ENCODE peak calls at places on chromosomes 2 and 18, in seven cellular contexts. One of them, this sample, is unnamed.
A peak's percentile ranks its signal among the peaks of the same experiment; 100 is the strongest.

GRCh38 chr2:232299084-232299483 is 79.5 kb upstream of the ALPP start:
- DNase-seq in breast epithelium: no peak
- DNase-seq in ovary: no peak
- DNase-seq in IMR-90: no peak
- DNase-seq in body of pancreas: no peak
- DNase-seq in uterus: no peak
- DNase-seq in HCT116: no peak
- DNase-seq in this sample: no peak

GRCh38 chr2:229084467-229084866 is 186.6 kb downstream of the PID1 start:
- DNase-seq in breast epithelium: no peak
- DNase-seq in ovary: no peak
- DNase-seq in IMR-90: no peak
- DNase-seq in body of pancreas: no peak
- DNase-seq in uterus: no peak
- DNase-seq in HCT116: no peak
- DNase-seq in this sample: no peak

GRCh38 chr2:231113489-231113888 is 11.4 kb downstream of the HTR2B start:
- DNase-seq in breast epithelium: no peak
- DNase-seq in ovary: no peak
- DNase-seq in IMR-90: no peak
- DNase-seq in body of pancreas: no peak
- DNase-seq in uterus: no peak
- DNase-seq in HCT116: no peak
- DNase-seq in this sample: no peak

GRCh38 chr18:59056706-59057492 is 82.8 kb upstream of the SEC11C start:
- DNase-seq in breast epithelium: peak; percentile 80
- DNase-seq in ovary: peak; percentile 63
- DNase-seq in IMR-90: peak; percentile 68
- DNase-seq in body of pancreas: peak; percentile 37
- DNase-seq in uterus: peak; percentile 62
- DNase-seq in HCT116: peak; percentile 51
- DNase-seq in this sample: peak; percentile 64

GRCh38 chr2:205934443-205934842 is 151.5 kb downstream of the INO80D start:
- DNase-seq in breast epithelium: no peak
- DNase-seq in ovary: no peak
- DNase-seq in IMR-90: no peak
- DNase-seq in body of pancreas: no peak
- DNase-seq in uterus: no peak
- DNase-seq in HCT116: peak; percentile 19
- DNase-seq in this sample: no peak

GRCh38 chr2:170005702-170006101 is 172.2 kb upstream of the MYO3B start:
- DNase-seq in breast epithelium: no peak
- DNase-seq in ovary: no peak
- DNase-seq in IMR-90: no peak
- DNase-seq in body of pancreas: no peak
- DNase-seq in uterus: no peak
- DNase-seq in HCT116: no peak
- DNase-seq in this sample: no peak

GRCh38 chr2:765369-765768 is 88.2 kb upstream of the TMEM18 start:
- DNase-seq in breast epithelium: no peak
- DNase-seq in ovary: no peak
- DNase-seq in IMR-90: no peak
- DNase-seq in body of pancreas: no peak
- DNase-seq in uterus: no peak
- DNase-seq in HCT116: no peak
- DNase-seq in this sample: no peak

GRCh38 chr18:70671889-70672551 is 383.2 kb downstream of the SOCS6 start:
- DNase-seq in breast epithelium: no peak
- DNase-seq in ovary: no peak
- DNase-seq in IMR-90: no peak
- DNase-seq in body of pancreas: no peak
- DNase-seq in uterus: no peak
- DNase-seq in HCT116: no peak
- DNase-seq in this sample: no peak

GRCh38 chr2:156826342-156826933 is 390.3 kb downstream of the GPD2 start:
- DNase-seq in breast epithelium: no peak
- DNase-seq in ovary: peak; percentile 20
- DNase-seq in IMR-90: peak; percentile 82
- DNase-seq in body of pancreas: peak; percentile 13
- DNase-seq in uterus: no peak
- DNase-seq in HCT116: no peak
- DNase-seq in this sample: no peak

GRCh38 chr2:238019962-238020361 is 40.8 kb upstream of the SCLY start:
- DNase-seq in breast epithelium: no peak
- DNase-seq in ovary: no peak
- DNase-seq in IMR-90: no peak
- DNase-seq in body of pancreas: no peak
- DNase-seq in uterus: no peak
- DNase-seq in HCT116: no peak
- DNase-seq in this sample: no peak

GRCh38 chr18:74645717-74646116 is 48.0 kb downstream of the ZNF407 start:
- DNase-seq in breast epithelium: no peak
- DNase-seq in ovary: no peak
- DNase-seq in IMR-90: peak; percentile 56
- DNase-seq in body of pancreas: no peak
- DNase-seq in uterus: no peak
- DNase-seq in HCT116: no peak
- DNase-seq in this sample: no peak

GRCh38 chr2:163155279-163155883 is 316.8 kb upstream of the KCNH7 start:
- DNase-seq in breast epithelium: no peak
- DNase-seq in ovary: no peak
- DNase-seq in IMR-90: peak; percentile 35
- DNase-seq in body of pancreas: no peak
- DNase-seq in uterus: no peak
- DNase-seq in HCT116: peak; percentile 18
- DNase-seq in this sample: no peak

GRCh38 chr2:189783451-189783926 is 650 bp downstream of the ORMDL1 start:
- DNase-seq in breast epithelium: no peak
- DNase-seq in ovary: no peak
- DNase-seq in IMR-90: peak; percentile 49
- DNase-seq in body of pancreas: no peak
- DNase-seq in uterus: no peak
- DNase-seq in HCT116: no peak
- DNase-seq in this sample: no peak

GRCh38 chr2:217440000-217440399 is 562.8 kb downstream of the TNS1 start:
- DNase-seq in breast epithelium: no peak
- DNase-seq in ovary: no peak
- DNase-seq in IMR-90: peak; percentile 22
- DNase-seq in body of pancreas: no peak
- DNase-seq in uterus: no peak
- DNase-seq in HCT116: no peak
- DNase-seq in this sample: no peak

GRCh38 chr2:217437289-217437688 is 565.5 kb downstream of the TNS1 start:
- DNase-seq in breast epithelium: no peak
- DNase-seq in ovary: peak; percentile 48
- DNase-seq in IMR-90: no peak
- DNase-seq in body of pancreas: no peak
- DNase-seq in uterus: peak; percentile 47
- DNase-seq in HCT116: no peak
- DNase-seq in this sample: peak; percentile 64

GRCh38 chr2:217438821-217439220 is 564.0 kb downstream of the TNS1 start:
- DNase-seq in breast epithelium: no peak
- DNase-seq in ovary: no peak
- DNase-seq in IMR-90: no peak
- DNase-seq in body of pancreas: no peak
- DNase-seq in uterus: no peak
- DNase-seq in HCT116: no peak
- DNase-seq in this sample: no peak

GRCh38 chr2:217436386-217436785 is 566.4 kb downstream of the TNS1 start:
- DNase-seq in breast epithelium: no peak
- DNase-seq in ovary: peak; percentile 39
- DNase-seq in IMR-90: no peak
- DNase-seq in body of pancreas: no peak
- DNase-seq in uterus: no peak
- DNase-seq in HCT116: no peak
- DNase-seq in this sample: peak; percentile 57

GRCh38 chr2:217438136-217438535 is 564.7 kb downstream of the TNS1 start:
- DNase-seq in breast epithelium: no peak
- DNase-seq in ovary: no peak
- DNase-seq in IMR-90: no peak
- DNase-seq in body of pancreas: no peak
- DNase-seq in uterus: no peak
- DNase-seq in HCT116: no peak
- DNase-seq in this sample: no peak
- H3K27ac ChIP-seq in breast epithelium: peak overlapping the region; percentile 67
- H3K27ac ChIP-seq in ovary: peak overlapping the region; percentile 50
- H3K27ac ChIP-seq in IMR-90: no peak overlapping the region
- H3K27ac ChIP-seq in body of pancreas: no peak overlapping the region
- H3K27ac ChIP-seq in uterus: peak overlapping the region; percentile 89
- H3K27ac ChIP-seq in HCT116: no peak overlapping the region
- H3K27ac ChIP-seq in this sample: peak overlapping the region; percentile 82

GRCh38 chr18:11851156-11852047 is at the start of gene CHMP1B:
- DNase-seq in breast epithelium: peak; percentile 98
- DNase-seq in ovary: peak; percentile 98
- DNase-seq in IMR-90: peak; percentile 98
- DNase-seq in body of pancreas: peak; percentile 98
- DNase-seq in uterus: peak; percentile 98
- DNase-seq in HCT116: peak; percentile 92
- DNase-seq in this sample: peak; percentile 99
- TF ChIP-seq POLR2A in breast epithelium: peak; percentile 96
- TF ChIP-seq POLR2A in ovary: peak; percentile 95
- TF ChIP-seq POLR2A in IMR-90: peak; percentile 95
- TF ChIP-seq POLR2A in body of pancreas: peak; percentile 92
- TF ChIP-seq POLR2A in uterus: peak; percentile 96
- TF ChIP-seq POLR2A in HCT116: peak; percentile 75
- TF ChIP-seq POLR2A in this sample: peak; percentile 87

GRCh38 chr2:178550352-178550751 is 70.1 kb downstream of the PLEKHA3 start:
- DNase-seq in breast epithelium: no peak
- DNase-seq in ovary: no peak
- DNase-seq in IMR-90: no peak
- DNase-seq in body of pancreas: no peak
- DNase-seq in uterus: no peak
- DNase-seq in HCT116: no peak
- DNase-seq in this sample: no peak
- H3K36me3 ChIP-seq in breast epithelium: no peaks in the 10 kb centered on the region
- H3K36me3 ChIP-seq in ovary: no peaks in the 10 kb centered on the region
- H3K36me3 ChIP-seq in IMR-90: no peaks in the 10 kb centered on the region
- H3K36me3 ChIP-seq in body of pancreas: no peaks in the 10 kb centered on the region
- H3K36me3 ChIP-seq in uterus: no peaks in the 10 kb centered on the region
- H3K36me3 ChIP-seq in HCT116: no peaks in the 10 kb centered on the region
- H3K36me3 ChIP-seq in this sample: no peaks in the 10 kb centered on the region

DNA sequence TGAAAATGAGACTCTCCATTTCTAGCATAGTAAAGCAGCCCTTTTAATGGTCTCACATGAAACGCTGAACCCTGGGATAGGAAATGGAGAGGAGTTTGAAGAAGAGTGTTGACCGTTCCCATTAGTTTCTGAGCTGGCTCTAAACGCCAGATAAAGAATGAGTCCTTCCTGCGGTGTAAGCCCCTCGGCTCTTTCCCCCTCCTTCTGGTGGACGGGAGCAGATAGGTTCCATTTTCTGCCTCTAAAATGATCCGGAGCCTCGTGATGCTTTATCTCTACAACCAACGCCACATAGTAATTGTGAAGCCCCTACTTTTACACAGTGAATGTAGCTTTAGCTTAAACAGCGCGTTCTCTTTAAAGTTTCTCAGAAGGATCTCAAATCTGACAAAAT is 24.1 kb upstream of the ZNF516 start:
- DNase-seq in breast epithelium: no peak
- DNase-seq in ovary: peak; percentile 62
- DNase-seq in IMR-90: no peak
- DNase-seq in body of pancreas: no peak
- DNase-seq in uterus: peak; percentile 57
- DNase-seq in HCT116: no peak
- DNase-seq in this sample: peak; percentile 64
- H3K27ac ChIP-seq in breast epithelium: peak overlapping the region; percentile 54
- H3K27ac ChIP-seq in ovary: peak overlapping the region; percentile 63
- H3K27ac ChIP-seq in IMR-90: no peak overlapping the region
- H3K27ac ChIP-seq in body of pancreas: no peak overlapping the region
- H3K27ac ChIP-seq in uterus: peak overlapping the region; percentile 97
- H3K27ac ChIP-seq in HCT116: no peak overlapping the region
- H3K27ac ChIP-seq in this sample: peak overlapping the region; percentile 94

GRCh38 chr2:76978064-76978463 is 544.1 kb downstream of the LRRTM4 start:
- DNase-seq in breast epithelium: no peak
- DNase-seq in ovary: no peak
- DNase-seq in IMR-90: no peak
- DNase-seq in body of pancreas: no peak
- DNase-seq in uterus: no peak
- DNase-seq in HCT116: no peak
- DNase-seq in this sample: no peak
- TF ChIP-seq POLR2A in breast epithelium: no peak
- TF ChIP-seq POLR2A in ovary: no peak
- TF ChIP-seq POLR2A in IMR-90: no peak
- TF ChIP-seq POLR2A in body of pancreas: no peak
- TF ChIP-seq POLR2A in uterus: no peak
- TF ChIP-seq POLR2A in HCT116: no peak
- TF ChIP-seq POLR2A in this sample: no peak

GRCh38 chr18:2909431-2910140 is 62.8 kb downstream of the EMILIN2 start:
- DNase-seq in breast epithelium: no peak
- DNase-seq in ovary: no peak
- DNase-seq in IMR-90: no peak
- DNase-seq in body of pancreas: no peak
- DNase-seq in uterus: peak; percentile 12
- DNase-seq in HCT116: no peak
- DNase-seq in this sample: peak; percentile 6

GRCh38 chr18:2911533-2911932 is 64.7 kb downstream of the EMILIN2 start:
- DNase-seq in breast epithelium: no peak
- DNase-seq in ovary: no peak
- DNase-seq in IMR-90: no peak
- DNase-seq in body of pancreas: no peak
- DNase-seq in uterus: no peak
- DNase-seq in HCT116: no peak
- DNase-seq in this sample: no peak

GRCh38 chr18:2910261-2910660 is 63.5 kb downstream of the EMILIN2 start:
- DNase-seq in breast epithelium: no peak
- DNase-seq in ovary: no peak
- DNase-seq in IMR-90: no peak
- DNase-seq in body of pancreas: no peak
- DNase-seq in uterus: no peak
- DNase-seq in HCT116: no peak
- DNase-seq in this sample: no peak

GRCh38 chr18:2912357-2913299 is 65.8 kb downstream of the EMILIN2 start:
- DNase-seq in breast epithelium: peak; percentile 41
- DNase-seq in ovary: no peak
- DNase-seq in IMR-90: no peak
- DNase-seq in body of pancreas: no peak
- DNase-seq in uterus: no peak
- DNase-seq in HCT116: no peak
- DNase-seq in this sample: no peak

DNA sequence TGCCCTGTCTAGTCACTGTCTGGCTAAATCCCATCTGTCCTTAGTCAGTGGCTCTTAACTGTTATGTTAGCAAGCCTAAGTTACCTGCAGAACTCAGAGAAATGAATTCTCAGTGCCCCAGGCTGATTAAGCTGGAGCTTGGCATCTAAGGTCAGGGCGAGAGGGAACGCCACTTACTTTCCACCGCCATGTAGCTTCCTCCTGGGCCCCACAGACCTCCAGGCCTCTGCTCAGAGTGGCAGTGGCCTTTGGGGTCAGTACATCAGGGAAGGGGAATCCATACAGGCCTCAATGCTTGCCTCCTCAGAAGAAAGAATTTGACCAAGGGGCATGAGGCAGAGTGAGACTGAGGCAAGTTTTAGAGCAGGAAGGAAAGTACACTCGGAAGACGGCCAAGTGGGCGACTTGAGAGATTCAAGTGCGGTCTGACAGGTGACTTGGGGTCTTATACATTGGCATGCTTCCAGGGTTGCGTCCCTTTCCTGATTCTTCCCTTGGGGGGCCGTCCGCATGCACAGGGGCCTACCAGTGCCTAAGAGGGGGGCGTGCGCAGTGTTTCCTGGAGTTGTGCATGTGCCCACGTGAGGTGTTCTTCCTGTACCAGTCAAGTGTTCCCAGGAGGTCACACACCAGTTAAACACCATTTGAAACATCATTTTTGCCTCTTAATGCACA is 64.1 kb downstream of the EMILIN2 start:
- DNase-seq in breast epithelium: no peak
- DNase-seq in ovary: no peak
- DNase-seq in IMR-90: no peak
- DNase-seq in body of pancreas: no peak
- DNase-seq in uterus: no peak
- DNase-seq in HCT116: no peak
- DNase-seq in this sample: no peak
- H3K36me3 ChIP-seq in breast epithelium: peaks cover 7% of the 10 kb centered on the region
- H3K36me3 ChIP-seq in ovary: no peaks in the 10 kb centered on the region
- H3K36me3 ChIP-seq in IMR-90: peaks cover 18% of the 10 kb centered on the region
- H3K36me3 ChIP-seq in body of pancreas: no peaks in the 10 kb centered on the region
- H3K36me3 ChIP-seq in uterus: no peaks in the 10 kb centered on the region
- H3K36me3 ChIP-seq in HCT116: peaks cover 26% of the 10 kb centered on the region
- H3K36me3 ChIP-seq in this sample: no peaks in the 10 kb centered on the region

This sample was measured in testis.